ENCODE peak calls at places on chromosomes 12 and 14, in seven cellular contexts. J is HEK293T, T is HCT116, N is HepG2, B is H1, E is K562, Y is GM12878. D is an unnamed sample.
A peak's percentile ranks its signal among the peaks of the same experiment; 100 is the strongest.

GRCh38 chr12:87679262-87679661 is 349.9 kb downstream of the C12orf50 start:
- DNase-seq in J (no peak), T (no peak), N (no peak), B (no peak), E (no peak), Y (no peak), D (no peak)

GRCh38 chr14:83300454-83301064 is 1766.9 kb upstream of the SEL1L start:
- DNase-seq in J (peak; percentile 6), T (no peak), N (peak; percentile 12), B (no peak), E (no peak), Y (no peak), D (no peak)

GRCh38 chr12:10618338-10618987 is 5.1 kb upstream of the MAGOHB start:
- DNase-seq in J (no peak), T (peak; percentile 8), N (no peak), B (no peak), E (peak; percentile 6), Y (no peak), D (no peak)

GRCh38 chr14:92352158-92352985 is 29.4 kb downstream of the SLC24A4 start:
- DNase-seq in J (peak; percentile 53), T (peak; percentile 40), N (peak; percentile 13), B (peak; percentile 10), E (peak; percentile 43), Y (no peak), D (peak; percentile 67)

GRCh38 chr12:95674631-95675030 is 115.9 kb downstream of the NTN4 start:
- DNase-seq in J (peak; percentile 60), T (no peak), N (peak; percentile 15), B (no peak), E (no peak), Y (no peak), D (no peak)

GRCh38 chr14:102015771-102016170 is 51.4 kb downstream of the DYNC1H1 start:
- DNase-seq in J (no peak), T (no peak), N (no peak), B (no peak), E (no peak), Y (no peak), D (no peak)

GRCh38 chr14:96622926-96623325 is 120.7 kb downstream of the PAPOLA start:
- DNase-seq in J (no peak), T (no peak), N (no peak), B (no peak), E (no peak), Y (no peak), D (no peak)

GRCh38 chr12:104669851-104670337 is 213.1 kb downstream of the CHST11 start:
- DNase-seq in J (no peak), T (no peak), N (no peak), B (no peak), E (no peak), Y (peak; percentile 53), D (no peak)

GRCh38 chr12:49622501-49623141 is 740 bp upstream of the PRPF40B start:
- DNase-seq in J (peak; percentile 34), T (no peak), N (no peak), B (no peak), E (peak; percentile 38), Y (peak; percentile 55), D (peak; percentile 38)
- TF ChIP-seq SP1 in J (no peak), T (no peak), N (no peak), B (no peak), E (peak; percentile 28), Y (no peak), D (no peak)

GRCh38 chr12:14950421-14950820 is 11.0 kb downstream of the ARHGDIB start:
- DNase-seq in J (no peak), T (no peak), N (no peak), B (no peak), E (no peak), Y (no peak), D (no peak)
- TF ChIP-seq SP1 in J (no peak), T (no peak), N (no peak), B (no peak), E (no peak), Y (no peak), D (no peak)

DNA sequence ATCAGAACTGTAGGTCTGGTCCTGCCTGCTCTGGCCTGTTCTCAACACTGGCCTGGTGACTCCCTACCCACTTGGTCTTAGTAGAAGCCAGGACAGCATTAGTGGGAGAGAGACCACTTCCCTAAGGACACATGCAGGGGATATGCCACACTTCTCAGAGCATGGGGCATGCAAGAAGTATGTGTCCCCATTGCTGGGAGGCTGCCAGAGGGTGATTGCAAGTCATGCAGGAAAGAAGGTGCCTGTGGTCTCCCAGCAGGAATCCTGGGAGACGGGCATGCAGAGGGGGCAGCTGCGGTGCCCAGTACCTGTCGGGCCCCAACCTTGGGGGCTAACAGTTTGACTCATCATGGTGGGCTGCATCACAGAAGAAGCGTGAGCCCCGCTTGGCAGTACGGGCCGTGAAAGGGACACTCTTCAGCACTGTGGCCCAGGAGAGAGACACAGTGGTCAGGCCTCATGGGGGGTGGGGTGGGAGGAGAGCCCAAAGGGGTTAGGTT is 23.0 kb downstream of the PRPF40B start:
- DNase-seq in J (no peak), T (no peak), N (no peak), B (no peak), E (no peak), Y (no peak), D (no peak)
- TF ChIP-seq SP1 in J (no peak), T (no peak), N (no peak), B (no peak), E (no peak), Y (no peak), D (no peak)

DNA sequence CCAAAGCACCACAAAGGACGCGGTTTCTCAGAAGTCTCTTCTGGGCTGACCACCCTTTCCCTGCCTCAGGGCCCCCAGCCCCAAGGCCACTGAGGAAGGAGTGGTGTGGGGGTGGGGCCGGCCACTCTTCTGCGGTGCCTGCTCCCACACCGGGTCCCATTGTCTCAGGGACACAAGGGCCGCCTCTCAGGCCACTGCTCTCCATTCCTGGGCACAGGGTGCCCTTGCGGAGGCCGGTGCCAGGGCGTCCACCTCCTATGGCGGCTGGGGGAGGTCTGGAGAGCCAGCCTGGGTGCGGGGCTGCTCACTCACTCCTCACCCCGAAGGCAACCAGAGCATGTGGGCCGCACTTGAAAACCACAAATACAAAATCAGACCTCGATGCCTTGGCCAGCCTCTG is 44.1 kb downstream of the PRIMA1 start:
- DNase-seq in J (no peak), T (no peak), N (no peak), B (no peak), E (no peak), Y (no peak), D (no peak)
- TF ChIP-seq SP1 in J (no peak), T (no peak), N (no peak), B (no peak), E (no peak), Y (no peak), D (no peak)

GRCh38 chr14:105368426-105368825 is 29.9 kb upstream of the TEX22 start:
- DNase-seq in J (no peak), T (no peak), N (no peak), B (no peak), E (no peak), Y (no peak), D (no peak)
- TF ChIP-seq SP1 in J (no peak), T (no peak), N (no peak), B (no peak), E (no peak), Y (no peak), D (no peak)

GRCh38 chr12:56928262-56928661 is 5.9 kb downstream of the SDR9C7 start:
- DNase-seq in J (no peak), T (no peak), N (no peak), B (no peak), E (peak; percentile 25), Y (no peak), D (no peak)

GRCh38 chr12:56931474-56931978 is 2.7 kb downstream of the SDR9C7 start:
- DNase-seq in J (no peak), T (peak; percentile 19), N (peak; percentile 27), B (no peak), E (peak; percentile 70), Y (no peak), D (no peak)

GRCh38 chr12:56929780-56930179 is 4.4 kb downstream of the SDR9C7 start:
- DNase-seq in J (no peak), T (no peak), N (no peak), B (no peak), E (no peak), Y (no peak), D (no peak)

GRCh38 chr12:56930241-56930640 is 4.0 kb downstream of the SDR9C7 start:
- DNase-seq in J (no peak), T (no peak), N (no peak), B (no peak), E (no peak), Y (no peak), D (no peak)

DNA sequence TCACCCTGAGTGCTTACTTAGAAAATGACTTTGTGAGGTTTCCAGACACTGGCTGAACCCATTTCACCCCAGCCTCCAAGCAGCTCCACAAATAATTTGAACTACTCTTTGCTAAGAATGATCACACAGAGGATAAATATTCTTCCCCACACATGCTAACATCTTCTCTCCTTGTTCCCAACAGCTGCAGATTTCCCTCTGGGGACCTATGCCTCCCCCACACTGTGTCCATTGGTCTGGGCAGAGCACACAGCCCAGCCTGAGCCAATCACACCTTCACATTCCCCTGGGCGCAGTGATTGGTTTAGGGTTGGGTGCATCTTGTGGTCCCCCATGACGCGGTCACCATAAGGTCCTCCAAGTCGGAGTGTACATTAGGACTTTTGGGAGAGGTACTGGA is 6.9 kb downstream of the SDR9C7 start:
- DNase-seq in J (no peak), T (no peak), N (no peak), B (no peak), E (no peak), Y (no peak), D (no peak)
- TF ChIP-seq SP1 in J (no peak), T (no peak), N (no peak), B (no peak), E (no peak), Y (no peak), D (no peak)

DNA sequence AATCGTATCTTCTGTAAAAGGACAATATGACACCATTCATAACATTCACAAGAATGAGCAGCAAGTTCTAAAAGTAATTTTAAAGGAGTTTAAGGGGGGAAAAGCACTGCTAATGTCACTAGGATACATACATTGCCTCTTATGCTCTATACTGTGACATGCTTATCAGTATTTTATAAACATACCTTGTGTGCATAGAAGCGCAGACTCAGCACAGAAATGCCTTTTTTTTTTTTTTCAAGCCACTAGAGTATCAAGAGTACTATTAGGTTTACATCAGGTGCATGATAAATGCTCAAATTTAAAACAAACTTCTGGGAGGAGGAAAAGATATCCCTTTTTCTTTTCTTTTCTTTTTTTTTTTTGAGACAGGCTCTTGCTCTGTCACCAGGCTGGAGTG is 13.6 kb upstream of the SMARCC2 start:
- DNase-seq in J (no peak), T (no peak), N (no peak), B (no peak), E (no peak), Y (no peak), D (no peak)
- TF ChIP-seq SP1 in J (no peak), T (no peak), N (no peak), B (no peak), E (no peak), Y (no peak), D (no peak)

DNA sequence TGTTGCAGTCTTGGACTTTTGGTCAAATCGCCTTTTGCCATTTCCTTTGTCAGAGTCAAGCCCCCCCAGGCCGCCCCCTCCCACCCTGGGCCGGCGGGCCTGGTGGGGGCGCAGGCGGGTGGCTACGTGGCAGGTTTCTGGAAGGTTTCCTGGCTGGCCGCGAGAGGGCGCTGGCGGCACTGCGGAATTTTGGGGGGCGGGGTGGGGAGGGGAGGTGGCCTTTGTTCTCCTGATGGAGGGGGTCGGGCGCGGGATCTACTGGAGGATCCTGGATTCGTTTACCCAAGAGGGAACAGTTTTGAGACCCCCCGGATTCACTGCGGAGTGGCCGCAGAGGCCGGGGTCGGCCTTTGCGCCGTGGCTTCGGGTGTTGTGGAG is 1.2 kb downstream of the MEG3 start:
- DNase-seq in J (no peak), T (no peak), N (no peak), B (no peak), E (no peak), Y (no peak), D (no peak)
- TF ChIP-seq SP1 in J (no peak), T (no peak), N (no peak), B (no peak), E (no peak), Y (no peak), D (no peak)

D was measured in WTC11.